ENCODE peak calls at places on chromosomes 13 and 19, in ten cellular contexts. C, L, O, M, D, H, Q, A, V and S are unnamed samples.

GRCh38 chr13:51501592-51502205 is 48.9 kb upstream of the INTS6 start:
- DNase-seq in C (peak), L (no peak), O (no peak), M (no peak), D (no peak), H (no peak), Q (no peak), A (no peak), V (peak), S (peak)

GRCh38 chr13:31154939-31155338 is 6.8 kb downstream of the HSPH1 start:
- DNase-seq in C (no peak), L (no peak), O (no peak), M (no peak), D (no peak), H (no peak), Q (no peak), A (no peak), V (no peak), S (no peak)

GRCh38 chr19:55206664-55207500 is 2.4 kb downstream of the PTPRH start:
- DNase-seq in C (peak), L (peak), O (no peak), M (no peak), D (peak), H (no peak), Q (peak), A (peak), V (peak), S (peak)

GRCh38 chr19:32416749-32417469 is 11.3 kb downstream of the DPY19L3 start:
- DNase-seq in C (no peak), L (no peak), O (no peak), M (no peak), D (no peak), H (no peak), Q (no peak), A (no peak), V (no peak), S (no peak)

GRCh38 chr19:35006342-35006998 is 6.3 kb downstream of the GRAMD1A start:
- DNase-seq in C (peak), L (no peak), O (no peak), M (no peak), D (no peak), H (no peak), Q (no peak), A (no peak), V (no peak), S (no peak)

GRCh38 chr13:33931397-33931987 is 113.5 kb downstream of the RFC3 start:
- DNase-seq in C (peak), L (no peak), O (no peak), M (no peak), D (no peak), H (no peak), Q (peak), A (no peak), V (peak), S (peak)

GRCh38 chr19:3867971-3868769 is 668 bp downstream of the ZFR2 start:
- DNase-seq in C (no peak), L (no peak), O (no peak), M (no peak), D (no peak), H (no peak), Q (no peak), A (no peak), V (no peak), S (no peak)

GRCh38 chr19:41563847-41564514 is 12.0 kb upstream of the CEACAM21 start:
- DNase-seq in C (no peak), L (no peak), O (no peak), M (no peak), D (no peak), H (no peak), Q (no peak), A (no peak), V (no peak), S (no peak)

GRCh38 chr13:42337808-42338600 is 66.1 kb downstream of the AKAP11 start:
- DNase-seq in C (peak), L (no peak), O (no peak), M (no peak), D (no peak), H (no peak), Q (no peak), A (no peak), V (no peak), S (no peak)

GRCh38 chr13:98377635-98378378 is 199.1 kb downstream of the STK24 start:
- DNase-seq in C (no peak), L (no peak), O (no peak), M (no peak), D (no peak), H (no peak), Q (no peak), A (no peak), V (no peak), S (no peak)

GRCh38 chr19:33905473-33905936 is 108.8 kb downstream of the KCTD15 start:
- DNase-seq in C (peak), L (no peak), O (no peak), M (no peak), D (no peak), H (no peak), Q (no peak), A (no peak), V (no peak), S (no peak)

GRCh38 chr13:43132911-43133310 is 109.5 kb downstream of the DNAJC15 start:
- DNase-seq in C (no peak), L (no peak), O (no peak), M (no peak), D (no peak), H (no peak), Q (no peak), A (no peak), V (no peak), S (no peak)

GRCh38 chr13:74444877-74445479 is 310.8 kb upstream of the KLF12 start:
- DNase-seq in C (no peak), L (no peak), O (no peak), M (no peak), D (no peak), H (no peak), Q (no peak), A (no peak), V (no peak), S (no peak)

GRCh38 chr19:518292-519231 is 11.3 kb downstream of the TPGS1 start:
- DNase-seq in C (peak), L (no peak), O (no peak), M (no peak), D (no peak), H (peak), Q (no peak), A (peak), V (no peak), S (peak)

GRCh38 chr19:17311455-17312248 is 2.3 kb downstream of the DDA1 start:
- DNase-seq in C (no peak), L (peak), O (no peak), M (no peak), D (no peak), H (no peak), Q (no peak), A (no peak), V (no peak), S (no peak)

GRCh38 chr13:50691176-50691681 is 152.3 kb downstream of the DLEU7 start:
- DNase-seq in C (peak), L (no peak), O (no peak), M (no peak), D (no peak), H (no peak), Q (no peak), A (no peak), V (no peak), S (peak)

GRCh38 chr13:35720690-35721554 is 244.4 kb upstream of the MAB21L1 start:
- DNase-seq in C (peak), L (no peak), O (no peak), M (no peak), D (no peak), H (no peak), Q (peak), A (no peak), V (peak), S (peak)

GRCh38 chr13:33678084-33678483 is 139.9 kb upstream of the RFC3 start:
- DNase-seq in C (no peak), L (no peak), O (no peak), M (no peak), D (no peak), H (no peak), Q (no peak), A (no peak), V (no peak), S (no peak)

GRCh38 chr19:14473915-14474578 is 1.1 kb downstream of the PTGER1 start:
- DNase-seq in C (no peak), L (no peak), O (no peak), M (no peak), D (no peak), H (no peak), Q (no peak), A (no peak), V (no peak), S (no peak)

GRCh38 chr19:51783373-51783772 is 11.6 kb upstream of the FPR3 start:
- DNase-seq in C (peak), L (no peak), O (no peak), M (no peak), D (no peak), H (no peak), Q (peak), A (no peak), V (peak), S (peak)